ENCODE peak calls at places on chromosomes 2 and 18, in nine cellular contexts. D is KG1; I is activated CD4-positive, CD25-positive, alpha-beta regulatory T cell treated with anti-CD3 and anti-CD28 coated beads, Interleukin-2, amount 50 U/mL, for 72 hours; O is stimulated activated CD4-positive, alpha-beta T cell treated with anti-CD3 and anti-CD28 coated beads, Interleukin-4, amount 100 ng/mL, for 24 hours; H is occipital lobe; J is tibial nerve; S is caudate nucleus; A is amniotic epithelial cell; G is dorsolateral prefrontal cortex. E is an unnamed sample.

GRCh38 chr2:145692971-145693478 is 1173.1 kb upstream of the ZEB2 start:
- DNase-seq in D (peak), I (no peak), O (no peak), H (no peak), J (no peak), S (no peak), A (peak), G (no peak), E (peak)

GRCh38 chr18:32888311-32888710 is 115.5 kb upstream of the KLHL14 start:
- DNase-seq in D (no peak), I (no peak), O (no peak), H (no peak), J (no peak), S (no peak), A (no peak), G (no peak), E (no peak)

GRCh38 chr2:51013060-51013746 is 18.7 kb downstream of the NRXN1 start:
- DNase-seq in D (no peak), I (no peak), O (no peak), H (peak), J (no peak), S (no peak), A (no peak), G (no peak), E (peak)

GRCh38 chr2:75044291-75044690 is 85.8 kb downstream of the POLE4 start:
- DNase-seq in D (no peak), I (no peak), O (no peak), H (no peak), J (no peak), S (no peak), A (no peak), G (no peak), E (no peak)

GRCh38 chr2:10164611-10165010 is 42.1 kb downstream of the RRM2 start:
- DNase-seq in D (no peak), I (no peak), O (no peak), H (no peak), J (no peak), S (no peak), A (no peak), G (no peak), E (no peak)

GRCh38 chr2:101427743-101428142 is 40.4 kb upstream of the CREG2 start:
- DNase-seq in D (no peak), I (no peak), O (no peak), H (no peak), J (no peak), S (no peak), A (no peak), G (no peak), E (no peak)

GRCh38 chr2:82498777-82499443 is 1960.2 kb downstream of the SUCLG1 start:
- DNase-seq in D (no peak), I (no peak), O (no peak), H (no peak), J (no peak), S (no peak), A (no peak), G (no peak), E (no peak)

GRCh38 chr2:8277921-8278571 is 403.8 kb upstream of the ID2 start:
- DNase-seq in D (no peak), I (no peak), O (no peak), H (no peak), J (no peak), S (no peak), A (no peak), G (no peak), E (no peak)

GRCh38 chr2:55153564-55154315 is 78.4 kb downstream of the CLHC1 start:
- DNase-seq in D (no peak), I (no peak), O (no peak), H (no peak), J (no peak), S (no peak), A (peak), G (no peak), E (no peak)

GRCh38 chr18:77059294-77059916 is 73.2 kb downstream of the MBP start:
- DNase-seq in D (no peak), I (no peak), O (peak), H (no peak), J (peak), S (no peak), A (peak), G (no peak), E (peak)

GRCh38 chr2:41905597-41906324 is 142.1 kb upstream of the PKDCC start:
- DNase-seq in D (no peak), I (no peak), O (no peak), H (no peak), J (no peak), S (no peak), A (no peak), G (no peak), E (no peak)

GRCh38 chr2:227154976-227155375 is 9.0 kb downstream of the COL4A4 start:
- DNase-seq in D (no peak), I (no peak), O (no peak), H (no peak), J (no peak), S (no peak), A (peak), G (no peak), E (no peak)

GRCh38 chr2:204027105-204027504 is 90.5 kb downstream of the ICOS start:
- DNase-seq in D (no peak), I (no peak), O (peak), H (no peak), J (no peak), S (no peak), A (peak), G (no peak), E (no peak)

GRCh38 chr18:46408334-46408987 is 248.6 kb downstream of the LOXHD1 start:
- DNase-seq in D (no peak), I (no peak), O (no peak), H (no peak), J (no peak), S (no peak), A (peak), G (no peak), E (peak)